ENCODE peak calls at places on chromosome 7, in eight cellular contexts. P is stimulated activated CD4-positive, alpha-beta T cell treated with anti-CD3 and anti-CD28 coated beads, TNF-alpha, amount 100 ng/mL, for 4 hours; M is stimulated activated CD8-positive, alpha-beta memory T cell treated with anti-CD3 and anti-CD28 coated beads, Interleukin-7, amount 100 ng/mL, for 24 hours; I is activated CD4-positive, CD25-positive, alpha-beta regulatory T cell; K is ELF-1; E is dorsolateral prefrontal cortex; Q is HFF-Myc; R is NCI-H1694 treated with DMSO at 0.1 percent for 48 hours. A is an unnamed sample.

GRCh38 chr7:116354546-116355422 is 144.4 kb downstream of the TES start:
- DNase-seq in P (no peak), E (no peak), I (no peak), M (no peak), K (peak), R (no peak), Q (peak), A (no peak)

GRCh38 chr7:8133188-8133848 is 128.6 kb downstream of the ICA1 start:
- DNase-seq in P (no peak), R (no peak), I (no peak), M (no peak), E (no peak), K (no peak), Q (no peak), A (no peak)

GRCh38 chr7:100516135-100516812 is 22.7 kb upstream of the AGFG2 start:
- DNase-seq in K (peak), Q (peak), M (peak), R (peak), P (no peak), I (no peak), E (no peak), A (peak)

GRCh38 chr7:6589829-6590644 is at the start of gene INTS15:
- DNase-seq in I (peak), R (peak), E (peak), M (peak), Q (no peak), K (peak), P (peak), A (peak)

GRCh38 chr7:116588641-116589594 is 64.1 kb downstream of the CAV1 start:
- DNase-seq in P (no peak), R (peak), M (no peak), Q (peak), E (no peak), K (no peak), I (no peak), A (peak)

GRCh38 chr7:78576196-78576595 is 777.6 kb downstream of the PHTF2 start:
- DNase-seq in P (no peak), K (peak), E (no peak), M (no peak), Q (no peak), I (no peak), R (no peak), A (peak)

GRCh38 chr7:35003679-35004278 is 33.5 kb downstream of the DPY19L1 start:
- DNase-seq in I (no peak), R (no peak), K (peak), P (no peak), Q (peak), M (no peak), E (no peak), A (no peak)

GRCh38 chr7:157412491-157413180 is 75.8 kb downstream of the DNAJB6 start:
- DNase-seq in R (no peak), Q (no peak), I (no peak), P (no peak), M (no peak), E (no peak), K (no peak), A (no peak)

GRCh38 chr7:101162551-101163280 is 2.7 kb downstream of the VGF start:
- DNase-seq in R (peak), K (peak), Q (no peak), I (no peak), E (no peak), P (no peak), M (no peak), A (peak)

GRCh38 chr7:15757041-15757995 is 70.8 kb upstream of the MEOX2 start:
- DNase-seq in K (no peak), Q (no peak), E (no peak), P (no peak), I (no peak), R (no peak), M (no peak), A (no peak)

GRCh38 chr7:954330-955238 is at the start of gene ADAP1:
- DNase-seq in I (peak), K (no peak), M (no peak), R (no peak), Q (no peak), P (peak), E (peak), A (peak)

GRCh38 chr7:30717181-30717580 is 34.8 kb upstream of the INMT start:
- DNase-seq in I (no peak), K (peak), P (no peak), E (no peak), M (no peak), Q (no peak), R (no peak), A (no peak)

GRCh38 chr7:133115596-133115995 is 33.7 kb upstream of the CHCHD3 start:
- DNase-seq in P (no peak), K (no peak), M (no peak), I (no peak), R (no peak), Q (no peak), E (no peak), A (no peak)

GRCh38 chr7:92763636-92764423 is 72.5 kb downstream of the CDK6 start:
- DNase-seq in M (no peak), R (no peak), K (peak), P (no peak), E (no peak), I (no peak), Q (peak), A (peak)